ENCODE peak calls at places on chromosomes 16 and 17, in eight cellular contexts. One of them, this sample, is unnamed.

GRCh38 chr17:16215002-16215272 is 397 bp downstream of the NCOR1 start:
- DNase-seq in cardiac muscle cell: peak; percentile 40
- DNase-seq in neural progenitor cell: peak; percentile 75
- DNase-seq in pancreas: peak; percentile 30
- DNase-seq in adipocyte: no peak
- DNase-seq in lower lobe of right lung: peak; percentile 71
- DNase-seq in Peyer's patch: peak; percentile 69
- DNase-seq in IMR-90: no peak
- DNase-seq in this sample: peak; percentile 54

GRCh38 chr16:16018705-16019104 is 69.3 kb downstream of the ABCC1 start:
- DNase-seq in IMR-90: no peak
- DNase-seq in adipocyte: no peak
- DNase-seq in pancreas: no peak
- DNase-seq in cardiac muscle cell: no peak
- DNase-seq in Peyer's patch: no peak
- DNase-seq in neural progenitor cell: no peak
- DNase-seq in lower lobe of right lung: no peak
- DNase-seq in this sample: peak; percentile 76

GRCh38 chr16:67661864-67662652 is 1.3 kb downstream of the PARD6A start:
- DNase-seq in neural progenitor cell: no peak
- DNase-seq in Peyer's patch: no peak
- DNase-seq in pancreas: peak; percentile 32
- DNase-seq in IMR-90: no peak
- DNase-seq in lower lobe of right lung: no peak
- DNase-seq in adipocyte: no peak
- DNase-seq in cardiac muscle cell: no peak
- DNase-seq in this sample: no peak

GRCh38 chr16:81693047-81693446 is 86.0 kb upstream of the PLCG2 start:
- DNase-seq in adipocyte: no peak
- DNase-seq in cardiac muscle cell: no peak
- DNase-seq in pancreas: no peak
- DNase-seq in lower lobe of right lung: no peak
- DNase-seq in neural progenitor cell: peak; percentile 19
- DNase-seq in IMR-90: peak; percentile 35
- DNase-seq in Peyer's patch: no peak
- DNase-seq in this sample: no peak

GRCh38 chr17:81027591-81028505 is 7.1 kb upstream of the BAIAP2 start:
- DNase-seq in cardiac muscle cell: no peak
- DNase-seq in adipocyte: no peak
- DNase-seq in Peyer's patch: no peak
- DNase-seq in pancreas: no peak
- DNase-seq in lower lobe of right lung: peak; percentile 54
- DNase-seq in neural progenitor cell: no peak
- DNase-seq in IMR-90: no peak
- DNase-seq in this sample: no peak

GRCh38 chr16:12158428-12158827 is 181.9 kb downstream of the SNX29 start:
- DNase-seq in pancreas: no peak
- DNase-seq in neural progenitor cell: no peak
- DNase-seq in lower lobe of right lung: no peak
- DNase-seq in cardiac muscle cell: peak; percentile 75
- DNase-seq in adipocyte: peak; percentile 64
- DNase-seq in IMR-90: peak; percentile 88
- DNase-seq in Peyer's patch: no peak
- DNase-seq in this sample: peak; percentile 20

GRCh38 chr17:7745748-7746470 is 28.4 kb downstream of the DNAH2 start:
- DNase-seq in lower lobe of right lung: no peak
- DNase-seq in Peyer's patch: no peak
- DNase-seq in cardiac muscle cell: peak; percentile 97
- DNase-seq in IMR-90: peak; percentile 76
- DNase-seq in adipocyte: peak; percentile 94
- DNase-seq in pancreas: no peak
- DNase-seq in neural progenitor cell: no peak
- DNase-seq in this sample: peak; percentile 90

GRCh38 chr17:37239690-37240344 is 136.0 kb upstream of the C17orf78 start:
- DNase-seq in neural progenitor cell: peak; percentile 12
- DNase-seq in IMR-90: peak; percentile 72
- DNase-seq in pancreas: no peak
- DNase-seq in lower lobe of right lung: no peak
- DNase-seq in adipocyte: peak; percentile 69
- DNase-seq in cardiac muscle cell: peak; percentile 65
- DNase-seq in Peyer's patch: no peak
- DNase-seq in this sample: peak; percentile 54

GRCh38 chr17:1769826-1770477 is 8.1 kb downstream of the SERPINF1 start:
- DNase-seq in Peyer's patch: no peak
- DNase-seq in adipocyte: no peak
- DNase-seq in IMR-90: no peak
- DNase-seq in lower lobe of right lung: no peak
- DNase-seq in cardiac muscle cell: no peak
- DNase-seq in pancreas: no peak
- DNase-seq in neural progenitor cell: no peak
- DNase-seq in this sample: no peak

GRCh38 chr16:22141746-22142145 is 20.6 kb upstream of the SDR42E2 start:
- DNase-seq in IMR-90: peak; percentile 7
- DNase-seq in Peyer's patch: no peak
- DNase-seq in cardiac muscle cell: peak; percentile 24
- DNase-seq in pancreas: no peak
- DNase-seq in adipocyte: no peak
- DNase-seq in neural progenitor cell: peak; percentile 59
- DNase-seq in lower lobe of right lung: no peak
- DNase-seq in this sample: peak; percentile 19

GRCh38 chr16:4136229-4136813 is 20.1 kb upstream of the ADCY9 start:
- DNase-seq in adipocyte: no peak
- DNase-seq in cardiac muscle cell: no peak
- DNase-seq in IMR-90: no peak
- DNase-seq in lower lobe of right lung: peak; percentile 88
- DNase-seq in neural progenitor cell: no peak
- DNase-seq in pancreas: peak; percentile 33
- DNase-seq in Peyer's patch: peak; percentile 77
- DNase-seq in this sample: no peak

GRCh38 chr16:86044881-86045600 is 146.1 kb downstream of the IRF8 start:
- DNase-seq in Peyer's patch: peak; percentile 69
- DNase-seq in cardiac muscle cell: no peak
- DNase-seq in IMR-90: no peak
- DNase-seq in pancreas: peak; percentile 18
- DNase-seq in lower lobe of right lung: no peak
- DNase-seq in neural progenitor cell: no peak
- DNase-seq in adipocyte: no peak
- DNase-seq in this sample: no peak

GRCh38 chr16:50238868-50239301 is 27.5 kb upstream of the ADCY7 start:
- DNase-seq in neural progenitor cell: no peak
- DNase-seq in adipocyte: no peak
- DNase-seq in Peyer's patch: no peak
- DNase-seq in cardiac muscle cell: no peak
- DNase-seq in lower lobe of right lung: no peak
- DNase-seq in pancreas: no peak
- DNase-seq in IMR-90: no peak
- DNase-seq in this sample: no peak

GRCh38 chr16:31472559-31473203 is 729 bp downstream of the TGFB1I1 start:
- DNase-seq in cardiac muscle cell: peak; percentile 97
- DNase-seq in IMR-90: peak; percentile 88
- DNase-seq in adipocyte: peak; percentile 89
- DNase-seq in neural progenitor cell: peak; percentile 48
- DNase-seq in Peyer's patch: peak; percentile 88
- DNase-seq in lower lobe of right lung: peak; percentile 91
- DNase-seq in pancreas: peak; percentile 69
- DNase-seq in this sample: peak; percentile 90

GRCh38 chr17:41013181-41013580 is 4.3 kb upstream of the KRTAP3-1 start:
- DNase-seq in Peyer's patch: no peak
- DNase-seq in IMR-90: no peak
- DNase-seq in pancreas: no peak
- DNase-seq in adipocyte: no peak
- DNase-seq in cardiac muscle cell: no peak
- DNase-seq in lower lobe of right lung: no peak
- DNase-seq in neural progenitor cell: no peak
- DNase-seq in this sample: no peak

GRCh38 chr16:81468269-81468902 is 23.8 kb downstream of the CMIP start:
- DNase-seq in Peyer's patch: no peak
- DNase-seq in cardiac muscle cell: no peak
- DNase-seq in adipocyte: no peak
- DNase-seq in lower lobe of right lung: no peak
- DNase-seq in pancreas: no peak
- DNase-seq in IMR-90: no peak
- DNase-seq in neural progenitor cell: no peak
- DNase-seq in this sample: no peak

GRCh38 chr17:78883533-78884131 is 19.4 kb downstream of the CEP295NL start:
- DNase-seq in neural progenitor cell: peak; percentile 90
- DNase-seq in cardiac muscle cell: peak; percentile 98
- DNase-seq in lower lobe of right lung: no peak
- DNase-seq in pancreas: peak; percentile 55
- DNase-seq in Peyer's patch: peak; percentile 72
- DNase-seq in adipocyte: peak; percentile 94
- DNase-seq in IMR-90: peak; percentile 97
- DNase-seq in this sample: peak; percentile 98

GRCh38 chr17:48560452-48560817 is 15.5 kb upstream of the HOXB2 start:
- DNase-seq in lower lobe of right lung: no peak
- DNase-seq in Peyer's patch: no peak
- DNase-seq in adipocyte: no peak
- DNase-seq in neural progenitor cell: no peak
- DNase-seq in IMR-90: no peak
- DNase-seq in pancreas: no peak
- DNase-seq in cardiac muscle cell: no peak
- DNase-seq in this sample: no peak
- H3K4me1 ChIP-seq in lower lobe of right lung: peaks cover 28% of the 10 kb centered on the region
- H3K4me1 ChIP-seq in Peyer's patch: no peaks in the 10 kb centered on the region
- H3K4me1 ChIP-seq in adipocyte: peaks cover 59% of the 10 kb centered on the region
- H3K4me1 ChIP-seq in neural progenitor cell: no peaks in the 10 kb centered on the region
- H3K4me1 ChIP-seq in IMR-90: peaks cover 72% of the 10 kb centered on the region
- H3K4me1 ChIP-seq in pancreas: no peaks in the 10 kb centered on the region
- H3K4me1 ChIP-seq in cardiac muscle cell: peaks cover 54% of the 10 kb centered on the region
- H3K4me1 ChIP-seq in this sample: peaks cover 45% of the 10 kb centered on the region

GRCh38 chr17:75371981-75372380 is 33.5 kb downstream of the GRB2 start:
- DNase-seq in IMR-90: no peak
- DNase-seq in lower lobe of right lung: no peak
- DNase-seq in cardiac muscle cell: no peak
- DNase-seq in adipocyte: no peak
- DNase-seq in Peyer's patch: no peak
- DNase-seq in pancreas: no peak
- DNase-seq in neural progenitor cell: no peak
- DNase-seq in this sample: no peak
- H3K4me1 ChIP-seq in IMR-90: peaks cover 2% of the 10 kb centered on the region
- H3K4me1 ChIP-seq in lower lobe of right lung: peaks cover 54% of the 10 kb centered on the region
- H3K4me1 ChIP-seq in cardiac muscle cell: no peaks in the 10 kb centered on the region
- H3K4me1 ChIP-seq in adipocyte: peaks cover 15% of the 10 kb centered on the region
- H3K4me1 ChIP-seq in Peyer's patch: peaks cover 3% of the 10 kb centered on the region
- H3K4me1 ChIP-seq in pancreas: peaks cover 6% of the 10 kb centered on the region
- H3K4me1 ChIP-seq in neural progenitor cell: peaks cover 10% of the 10 kb centered on the region
- H3K4me1 ChIP-seq in this sample: peaks cover 9% of the 10 kb centered on the region

GRCh38 chr17:29596811-29597210 is 3.9 kb downstream of the ANKRD13B start:
- DNase-seq in adipocyte: no peak
- DNase-seq in Peyer's patch: no peak
- DNase-seq in cardiac muscle cell: no peak
- DNase-seq in lower lobe of right lung: no peak
- DNase-seq in neural progenitor cell: no peak
- DNase-seq in pancreas: no peak
- DNase-seq in IMR-90: no peak
- DNase-seq in this sample: no peak

GRCh38 chr17:29597361-29598172 is 4.6 kb downstream of the ANKRD13B start:
- DNase-seq in IMR-90: no peak
- DNase-seq in Peyer's patch: no peak
- DNase-seq in pancreas: no peak
- DNase-seq in adipocyte: no peak
- DNase-seq in lower lobe of right lung: no peak
- DNase-seq in cardiac muscle cell: no peak
- DNase-seq in neural progenitor cell: peak; percentile 66
- DNase-seq in this sample: no peak

GRCh38 chr17:29595107-29595942 is 2.4 kb downstream of the ANKRD13B start:
- DNase-seq in neural progenitor cell: peak; percentile 46
- DNase-seq in cardiac muscle cell: no peak
- DNase-seq in IMR-90: peak; percentile 49
- DNase-seq in pancreas: peak; percentile 1
- DNase-seq in lower lobe of right lung: no peak
- DNase-seq in adipocyte: no peak
- DNase-seq in Peyer's patch: no peak
- DNase-seq in this sample: peak; percentile 57

GRCh38 chr17:29594441-29595090 is 1.6 kb downstream of the ANKRD13B start:
- DNase-seq in neural progenitor cell: no peak
- DNase-seq in cardiac muscle cell: no peak
- DNase-seq in Peyer's patch: peak; percentile 47
- DNase-seq in IMR-90: no peak
- DNase-seq in pancreas: peak; percentile 2
- DNase-seq in lower lobe of right lung: peak; percentile 38
- DNase-seq in adipocyte: no peak
- DNase-seq in this sample: no peak

DNA sequence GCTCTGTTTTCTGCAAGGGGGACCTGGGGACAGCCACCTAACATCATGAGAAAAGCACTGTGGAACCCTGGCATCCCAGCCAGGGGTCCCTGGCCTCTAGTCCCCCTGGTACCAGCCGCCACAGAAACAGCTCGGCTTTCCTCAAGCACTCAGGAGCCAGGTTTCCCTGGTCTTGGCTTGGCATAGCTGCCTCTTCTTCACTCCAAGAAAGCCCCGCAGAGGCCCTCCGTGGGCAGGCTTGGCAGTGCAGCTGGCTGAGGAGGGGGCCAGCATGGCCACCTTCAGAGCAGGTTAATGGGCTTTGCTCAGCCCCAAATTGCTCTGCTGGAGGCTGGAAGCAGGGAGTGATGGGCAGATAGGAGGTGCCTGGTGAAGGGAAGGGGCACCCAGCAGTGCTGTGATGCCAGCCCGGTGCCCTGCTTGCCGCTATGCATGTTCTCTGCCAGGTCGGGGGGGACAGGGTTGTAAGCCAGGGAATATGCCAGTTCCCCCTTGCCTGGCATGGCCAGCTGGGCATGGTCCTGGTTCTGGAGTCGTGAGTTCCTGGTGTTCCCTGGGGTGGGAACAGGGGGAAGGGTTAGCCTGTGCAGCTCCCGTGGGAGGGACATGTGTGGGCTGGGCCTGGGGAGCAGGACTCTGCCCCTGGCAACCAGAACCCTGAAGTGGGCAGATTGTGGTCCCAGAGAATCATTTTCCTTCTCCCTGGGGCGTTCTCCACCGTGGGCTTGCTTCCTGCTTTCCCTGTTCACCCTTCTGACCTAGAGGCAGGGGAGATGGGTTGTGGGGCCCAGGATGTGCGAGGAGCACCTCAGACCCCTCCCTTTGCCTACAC is 3.2 kb downstream of the ANKRD13B start:
- DNase-seq in Peyer's patch: no peak
- DNase-seq in neural progenitor cell: no peak
- DNase-seq in cardiac muscle cell: no peak
- DNase-seq in lower lobe of right lung: peak; percentile 35
- DNase-seq in IMR-90: no peak
- DNase-seq in adipocyte: no peak
- DNase-seq in pancreas: no peak
- DNase-seq in this sample: no peak
- H3K4me1 ChIP-seq in Peyer's patch: peaks cover 25% of the 10 kb centered on the region
- H3K4me1 ChIP-seq in neural progenitor cell: peaks cover 59% of the 10 kb centered on the region
- H3K4me1 ChIP-seq in cardiac muscle cell: peaks cover 6% of the 10 kb centered on the region
- H3K4me1 ChIP-seq in lower lobe of right lung: peaks cover 24% of the 10 kb centered on the region
- H3K4me1 ChIP-seq in IMR-90: peaks cover 16% of the 10 kb centered on the region
- H3K4me1 ChIP-seq in adipocyte: peaks cover 51% of the 10 kb centered on the region
- H3K4me1 ChIP-seq in pancreas: peaks cover 11% of the 10 kb centered on the region
- H3K4me1 ChIP-seq in this sample: peaks cover 42% of the 10 kb centered on the region

DNA sequence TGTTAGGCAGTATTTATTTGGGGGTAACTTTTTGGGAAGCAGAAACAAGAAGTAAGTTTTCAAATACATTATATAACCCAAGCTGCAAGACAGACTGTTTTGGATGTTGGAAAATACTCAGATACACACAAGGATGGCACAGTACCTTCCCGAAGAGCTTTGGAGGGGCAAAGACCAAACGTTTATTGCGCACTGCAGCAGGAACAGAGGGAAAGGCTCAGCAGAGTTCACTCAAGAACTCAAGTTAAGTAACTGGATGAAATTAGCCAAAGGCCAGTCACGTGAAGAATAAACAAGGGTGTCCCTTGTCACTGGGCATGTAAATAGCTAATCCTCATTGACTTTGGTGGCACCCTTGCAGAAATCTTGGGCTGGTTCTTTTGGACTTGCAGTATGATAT is 2.8 kb downstream of the PDK2 start:
- DNase-seq in IMR-90: no peak
- DNase-seq in lower lobe of right lung: no peak
- DNase-seq in adipocyte: no peak
- DNase-seq in Peyer's patch: no peak
- DNase-seq in pancreas: no peak
- DNase-seq in cardiac muscle cell: no peak
- DNase-seq in neural progenitor cell: no peak
- DNase-seq in this sample: no peak
- H3K4me1 ChIP-seq in IMR-90: peaks cover 23% of the 10 kb centered on the region
- H3K4me1 ChIP-seq in lower lobe of right lung: peaks cover 34% of the 10 kb centered on the region
- H3K4me1 ChIP-seq in adipocyte: peaks cover 71% of the 10 kb centered on the region
- H3K4me1 ChIP-seq in Peyer's patch: peaks cover 5% of the 10 kb centered on the region
- H3K4me1 ChIP-seq in pancreas: peaks cover 34% of the 10 kb centered on the region
- H3K4me1 ChIP-seq in cardiac muscle cell: peaks cover 25% of the 10 kb centered on the region
- H3K4me1 ChIP-seq in neural progenitor cell: peaks cover 22% of the 10 kb centered on the region
- H3K4me1 ChIP-seq in this sample: peaks cover 51% of the 10 kb centered on the region

This sample was measured in mesenchymal stem cell.